ENCODE peak calls at places on chromosomes 6 and 20, in ten cellular contexts. M is tibial nerve, I is H1, G is GM12891, F is H54, A is transverse colon, Z is lower leg skin, Y is body of pancreas, U is uterus, W is ovary. V is an unnamed sample.

GRCh38 chr6:112439416-112439815 is 92.3 kb downstream of the RFPL4B start:
- DNase-seq in G (no peak), U (no peak), F (no peak), M (no peak), A (no peak), Y (no peak), I (no peak), Z (no peak), W (no peak), V (no peak)

GRCh38 chr6:113359155-113360140 is 497.7 kb upstream of the MARCKS start:
- DNase-seq in F (no peak), Y (no peak), G (no peak), U (no peak), Z (no peak), I (no peak), W (no peak), A (no peak), M (no peak), V (no peak)

GRCh38 chr6:132456700-132457143 is 55.4 kb upstream of the MOXD1 start:
- DNase-seq in F (no peak), U (no peak), Z (no peak), A (peak), I (no peak), G (peak), M (no peak), W (no peak), Y (no peak), V (no peak)

GRCh38 chr6:46989384-46989783 is 52.7 kb downstream of the ADGRF1 start:
- DNase-seq in U (no peak), M (no peak), Y (peak), Z (no peak), W (no peak), A (peak), F (no peak), G (no peak), I (no peak), V (no peak)

GRCh38 chr6:166317261-166318212 is 9.3 kb upstream of the PRR18 start:
- DNase-seq in Y (no peak), I (no peak), Z (no peak), W (no peak), G (no peak), M (no peak), F (no peak), U (no peak), A (no peak), V (no peak)

GRCh38 chr6:45566882-45567281 is 189.1 kb upstream of the SUPT3H start:
- DNase-seq in F (peak), Z (no peak), U (no peak), I (peak), M (no peak), Y (no peak), A (no peak), W (no peak), G (no peak), V (no peak)

GRCh38 chr20:856361-856775 is 22.9 kb downstream of the FAM110A start:
- DNase-seq in M (no peak), G (no peak), F (peak), W (no peak), I (no peak), A (no peak), Z (no peak), U (no peak), Y (peak), V (no peak)

GRCh38 chr20:49589747-49590146 is 21.8 kb upstream of the PTGIS start:
- DNase-seq in W (no peak), M (no peak), I (no peak), U (no peak), A (no peak), G (no peak), F (no peak), Y (no peak), Z (no peak), V (no peak)

GRCh38 chr6:69343856-69344255 is 453.0 kb downstream of the LMBRD1 start:
- DNase-seq in I (no peak), U (no peak), W (no peak), F (no peak), Y (no peak), G (no peak), Z (no peak), M (no peak), A (no peak), V (no peak)

GRCh38 chr6:81772741-81773140 is 20.3 kb upstream of the TENT5A start:
- DNase-seq in F (no peak), Y (no peak), M (no peak), I (no peak), W (no peak), A (no peak), G (no peak), U (no peak), Z (no peak), V (no peak)

GRCh38 chr6:365835-366234 is 25.7 kb upstream of the IRF4 start:
- DNase-seq in Y (no peak), U (no peak), M (no peak), F (no peak), G (no peak), I (no peak), W (no peak), Z (no peak), A (no peak), V (no peak)

GRCh38 chr6:144683216-144684070 is 398.3 kb downstream of the UTRN start:
- DNase-seq in G (no peak), W (no peak), I (no peak), F (no peak), Z (no peak), M (no peak), Y (no peak), A (no peak), U (no peak), V (no peak)

GRCh38 chr6:169035381-169036280 is 218.0 kb downstream of the THBS2 start:
- DNase-seq in A (no peak), I (no peak), G (no peak), F (no peak), W (no peak), U (no peak), Y (no peak), Z (no peak), M (no peak), V (no peak)

GRCh38 chr6:97440590-97441176 is 157.7 kb upstream of the MMS22L start:
- DNase-seq in I (no peak), U (no peak), Z (no peak), Y (no peak), W (no peak), M (no peak), F (no peak), A (no peak), G (no peak), V (no peak)

GRCh38 chr6:114247101-114247500 is 95.7 kb downstream of the HS3ST5 start:
- DNase-seq in I (no peak), Y (no peak), M (no peak), A (no peak), W (no peak), U (no peak), G (no peak), Z (no peak), F (no peak), V (no peak)

GRCh38 chr20:3674995-3675900 is 6.6 kb downstream of the ADAM33 start:
- DNase-seq in Y (no peak), A (no peak), G (no peak), W (no peak), F (no peak), Z (no peak), M (no peak), U (no peak), I (no peak), V (no peak)

GRCh38 chr20:19880256-19881079 is 122.4 kb downstream of the RIN2 start:
- DNase-seq in A (no peak), F (no peak), M (no peak), W (no peak), G (no peak), U (no peak), I (no peak), Z (no peak), Y (no peak), V (no peak)

GRCh38 chr6:159013229-159013628 is 13.2 kb upstream of the RSPH3 start:
- DNase-seq in F (no peak), Y (no peak), Z (no peak), I (no peak), W (no peak), G (no peak), A (no peak), U (no peak), M (no peak), V (no peak)

GRCh38 chr20:37574199-37574890 is 46.7 kb upstream of the BLCAP start:
- DNase-seq in U (no peak), M (no peak), Y (no peak), I (no peak), Z (no peak), F (peak), W (no peak), A (no peak), G (no peak), V (no peak)

GRCh38 chr6:137370871-137371633 is 123.1 kb downstream of the OLIG3 start:
- DNase-seq in Y (no peak), A (no peak), F (no peak), W (no peak), I (no peak), G (no peak), U (no peak), M (no peak), Z (no peak), V (no peak)

GRCh38 chr20:37102571-37102970 is 6.8 kb upstream of the RBL1 start:
- DNase-seq in Z (no peak), A (no peak), W (no peak), I (no peak), M (no peak), U (no peak), F (no peak), Y (no peak), G (no peak), V (no peak)

GRCh38 chr6:43013020-43013842 is 515 bp downstream of the MEA1 start:
- DNase-seq in Z (no peak), M (no peak), I (no peak), Y (peak), A (no peak), F (peak), G (peak), W (no peak), U (no peak), V (peak)
- TF ChIP-seq POLR2A in Z (no peak), M (no peak), I (no peak), Y (no peak), A (no peak), F (no peak), G (no peak), W (no peak), U (no peak), V (no peak)

GRCh38 chr20:5821627-5822215 is 71.5 kb downstream of the SHLD1 start:
- DNase-seq in G (no peak), W (peak), Y (peak), I (no peak), F (peak), U (no peak), Z (no peak), A (no peak), M (no peak), V (no peak)
- TF ChIP-seq POLR2A in G (no peak), W (no peak), Y (no peak), I (no peak), F (no peak), U (no peak), Z (no peak), A (no peak), M (no peak), V (no peak)

GRCh38 chr6:41735427-41736206 is at the start of gene TFEB:
- DNase-seq in F (peak), M (peak), Y (peak), G (peak), Z (peak), A (peak), I (no peak), W (peak), U (peak), V (no peak)
- TF ChIP-seq POLR2A in F (peak), M (peak), Y (peak), G (no peak), Z (no peak), A (no peak), I (no peak), W (peak), U (peak), V (peak)

GRCh38 chr20:63102720-63103375 is 96.1 kb upstream of the BHLHE23 start:
- DNase-seq in A (peak), M (no peak), U (peak), W (no peak), F (no peak), I (no peak), Y (no peak), G (peak), Z (no peak), V (no peak)
- TF ChIP-seq POLR2A in A (no peak), M (no peak), U (no peak), W (no peak), F (no peak), I (no peak), Y (no peak), G (no peak), Z (no peak), V (no peak)

GRCh38 chr20:25623736-25624499 is at the start of gene NANP:
- DNase-seq in A (peak), Y (peak), I (peak), U (peak), F (peak), M (peak), W (peak), Z (peak), G (peak), V (no peak)
- TF ChIP-seq POLR2A in A (peak), Y (peak), I (peak), U (peak), F (peak), M (peak), W (peak), Z (no peak), G (peak), V (no peak)